ENCODE peak calls at places on chromosomes 16 and 17, in four cellular contexts. One of them, this sample, is unnamed.

GRCh38 chr16:56226187-56226586 is 34.9 kb downstream of the GNAO1 start:
- DNase-seq in IMR-90: no peak
- DNase-seq in mammary epithelial cell: no peak
- DNase-seq in endothelial cell of umbilical vein: no peak
- DNase-seq in this sample: no peak

GRCh38 chr16:57299009-57299718 is 14.7 kb upstream of the PLLP start:
- DNase-seq in IMR-90: no peak
- DNase-seq in mammary epithelial cell: no peak
- DNase-seq in endothelial cell of umbilical vein: no peak
- DNase-seq in this sample: no peak

GRCh38 chr16:49354101-49354500 is 19.5 kb upstream of the C16orf78 start:
- DNase-seq in IMR-90: no peak
- DNase-seq in mammary epithelial cell: no peak
- DNase-seq in endothelial cell of umbilical vein: no peak
- DNase-seq in this sample: no peak

GRCh38 chr17:42403150-42403549 is 14.9 kb upstream of the STAT3 start:
- DNase-seq in IMR-90: no peak
- DNase-seq in mammary epithelial cell: no peak
- DNase-seq in endothelial cell of umbilical vein: no peak
- DNase-seq in this sample: peak

GRCh38 chr16:700684-701584 is 4.7 kb downstream of the FBXL16 start:
- DNase-seq in IMR-90: no peak
- DNase-seq in mammary epithelial cell: no peak
- DNase-seq in endothelial cell of umbilical vein: no peak
- DNase-seq in this sample: peak

GRCh38 chr16:87080571-87081167 is 236.5 kb downstream of the C16orf95 start:
- DNase-seq in IMR-90: no peak
- DNase-seq in mammary epithelial cell: no peak
- DNase-seq in endothelial cell of umbilical vein: no peak
- DNase-seq in this sample: no peak

GRCh38 chr17:46841561-46842379 is 9.6 kb upstream of the WNT9B start:
- DNase-seq in IMR-90: no peak
- DNase-seq in mammary epithelial cell: no peak
- DNase-seq in endothelial cell of umbilical vein: no peak
- DNase-seq in this sample: peak

GRCh38 chr17:33776903-33777302 is 478.2 kb upstream of the CCL2 start:
- DNase-seq in IMR-90: no peak
- DNase-seq in mammary epithelial cell: no peak
- DNase-seq in endothelial cell of umbilical vein: no peak
- DNase-seq in this sample: no peak

GRCh38 chr17:80720624-80721577 is 176.3 kb downstream of the RPTOR start:
- DNase-seq in IMR-90: peak
- DNase-seq in mammary epithelial cell: peak
- DNase-seq in endothelial cell of umbilical vein: no peak
- DNase-seq in this sample: no peak

GRCh38 chr17:48058393-48059124 is 10.4 kb downstream of the NFE2L1 start:
- DNase-seq in IMR-90: no peak
- DNase-seq in mammary epithelial cell: no peak
- DNase-seq in endothelial cell of umbilical vein: no peak
- DNase-seq in this sample: no peak

GRCh38 chr17:57649731-57650484 is 95.2 kb downstream of the CCDC182 start:
- DNase-seq in IMR-90: peak
- DNase-seq in mammary epithelial cell: no peak
- DNase-seq in endothelial cell of umbilical vein: no peak
- DNase-seq in this sample: peak

GRCh38 chr17:801660-802059 is 19.5 kb downstream of the MRM3 start:
- DNase-seq in IMR-90: no peak
- DNase-seq in mammary epithelial cell: no peak
- DNase-seq in endothelial cell of umbilical vein: no peak
- DNase-seq in this sample: no peak

GRCh38 chr17:56536766-56537165 is 56.7 kb upstream of the NOG start:
- DNase-seq in IMR-90: no peak
- DNase-seq in mammary epithelial cell: no peak
- DNase-seq in endothelial cell of umbilical vein: no peak
- DNase-seq in this sample: no peak

GRCh38 chr16:24728891-24729242 is 584 bp upstream of the TNRC6A start:
- DNase-seq in IMR-90: no peak
- DNase-seq in mammary epithelial cell: no peak
- DNase-seq in endothelial cell of umbilical vein: no peak
- DNase-seq in this sample: no peak

GRCh38 chr17:4998666-4999428 is 1.1 kb downstream of the KIF1C start:
- DNase-seq in IMR-90: no peak
- DNase-seq in mammary epithelial cell: no peak
- DNase-seq in endothelial cell of umbilical vein: no peak
- DNase-seq in this sample: peak

GRCh38 chr16:8929086-8929748 is 34.5 kb downstream of the USP7 start:
- DNase-seq in IMR-90: no peak
- DNase-seq in mammary epithelial cell: no peak
- DNase-seq in endothelial cell of umbilical vein: no peak
- DNase-seq in this sample: no peak

GRCh38 chr16:47699090-47699489 is 238.0 kb downstream of the PHKB start:
- DNase-seq in IMR-90: no peak
- DNase-seq in mammary epithelial cell: no peak
- DNase-seq in endothelial cell of umbilical vein: no peak
- DNase-seq in this sample: no peak

GRCh38 chr16:31530405-31530804 is 2.7 kb downstream of the AHSP start:
- DNase-seq in IMR-90: no peak
- DNase-seq in mammary epithelial cell: no peak
- DNase-seq in endothelial cell of umbilical vein: no peak
- DNase-seq in this sample: no peak

GRCh38 chr17:2701996-2702741 is 9.4 kb downstream of the CLUH start:
- DNase-seq in IMR-90: no peak
- DNase-seq in mammary epithelial cell: no peak
- DNase-seq in endothelial cell of umbilical vein: no peak
- DNase-seq in this sample: no peak

GRCh38 chr17:50893183-50893993 is 27.2 kb upstream of the TOB1 start:
- DNase-seq in IMR-90: peak
- DNase-seq in mammary epithelial cell: peak
- DNase-seq in endothelial cell of umbilical vein: no peak
- DNase-seq in this sample: peak

GRCh38 chr16:2692948-2693651 is 10.8 kb downstream of the KCTD5 start:
- DNase-seq in IMR-90: peak
- DNase-seq in mammary epithelial cell: no peak
- DNase-seq in endothelial cell of umbilical vein: no peak
- DNase-seq in this sample: peak

GRCh38 chr16:78667675-78668074 is 568.2 kb downstream of the WWOX start:
- DNase-seq in IMR-90: no peak
- DNase-seq in mammary epithelial cell: no peak
- DNase-seq in endothelial cell of umbilical vein: no peak
- DNase-seq in this sample: no peak

DNA sequence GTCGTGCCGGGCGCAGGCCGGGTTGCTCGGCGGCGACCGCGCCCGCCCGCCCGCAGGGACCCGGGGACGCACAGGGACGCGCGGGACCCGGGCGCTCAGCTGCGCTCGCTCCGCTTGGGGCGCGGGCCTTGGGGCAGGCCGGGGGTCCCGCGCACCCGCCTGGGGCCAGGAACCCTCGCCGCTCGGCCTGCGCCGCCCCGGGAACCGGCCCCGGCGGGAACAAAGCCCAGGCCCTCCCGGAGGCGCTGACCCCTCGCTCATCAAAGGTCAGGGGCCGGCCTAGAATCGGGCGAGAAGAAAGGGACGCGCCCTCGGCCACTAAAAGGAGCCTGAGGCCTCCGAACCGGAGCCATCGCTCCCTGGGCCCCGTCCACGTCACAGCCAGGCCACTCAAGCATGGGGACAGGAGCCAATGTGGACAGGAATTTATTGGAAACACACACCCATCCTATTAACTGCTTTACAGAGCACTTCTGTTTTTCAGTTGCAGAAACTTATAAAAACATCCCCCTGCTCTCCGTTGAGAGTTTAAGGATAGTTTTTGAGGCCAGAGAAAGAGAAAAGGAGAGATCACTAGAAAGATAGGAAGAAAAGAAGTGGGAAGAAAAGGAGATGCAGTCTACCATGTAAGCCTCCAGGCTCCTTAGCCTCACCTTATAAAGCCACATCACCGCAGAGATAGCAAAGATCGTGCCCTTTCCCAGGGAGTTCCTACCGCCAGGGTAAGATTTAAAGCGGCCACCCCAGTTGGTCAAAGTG is 543 bp upstream of the ZFHX3 start:
- DNase-seq in IMR-90: no peak
- DNase-seq in mammary epithelial cell: no peak
- DNase-seq in endothelial cell of umbilical vein: peak
- DNase-seq in this sample: peak
- H2AFZ ChIP-seq in IMR-90: peak
- H2AFZ ChIP-seq in mammary epithelial cell: peak
- H2AFZ ChIP-seq in endothelial cell of umbilical vein: peak
- H2AFZ ChIP-seq in this sample: no peak

GRCh38 chr17:39846205-39846604 is 17.9 kb downstream of the IKZF3 start:
- DNase-seq in IMR-90: no peak
- DNase-seq in mammary epithelial cell: no peak
- DNase-seq in endothelial cell of umbilical vein: no peak
- DNase-seq in this sample: no peak
- H3K9ac ChIP-seq in IMR-90: no peak
- H3K9ac ChIP-seq in mammary epithelial cell: no peak
- H3K9ac ChIP-seq in endothelial cell of umbilical vein: no peak
- H3K9ac ChIP-seq in this sample: no peak

GRCh38 chr17:78706271-78706915 is 75.7 kb downstream of the CYTH1 start:
- DNase-seq in IMR-90: peak
- DNase-seq in mammary epithelial cell: peak
- DNase-seq in endothelial cell of umbilical vein: no peak
- DNase-seq in this sample: no peak
- H3K4me3 ChIP-seq in IMR-90: no peak
- H3K4me3 ChIP-seq in mammary epithelial cell: no peak
- H3K4me3 ChIP-seq in endothelial cell of umbilical vein: no peak
- H3K4me3 ChIP-seq in this sample: no peak

DNA sequence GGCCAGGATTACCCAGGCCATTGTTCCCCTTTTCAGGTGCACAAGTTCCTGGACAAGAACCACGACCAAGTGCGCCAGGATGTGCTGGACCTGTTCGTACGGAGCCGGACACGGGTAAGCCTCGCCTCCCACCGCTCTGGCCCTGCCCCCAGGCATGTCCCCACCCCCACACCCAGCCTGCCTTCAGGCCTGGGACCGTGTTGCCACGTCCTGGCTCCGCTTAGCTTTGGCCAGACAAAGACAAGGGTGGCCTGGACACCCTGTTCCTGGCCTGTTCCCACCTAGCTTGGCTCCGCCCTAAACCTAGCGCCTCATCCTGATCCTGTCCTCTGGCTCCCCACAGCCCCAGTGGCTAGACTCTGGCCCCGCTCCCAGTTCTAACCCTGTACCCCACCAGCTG is 30.9 kb downstream of the MYO15A start:
- DNase-seq in IMR-90: no peak
- DNase-seq in mammary epithelial cell: no peak
- DNase-seq in endothelial cell of umbilical vein: no peak
- DNase-seq in this sample: no peak
- H2AFZ ChIP-seq in IMR-90: peak
- H2AFZ ChIP-seq in mammary epithelial cell: no peak
- H2AFZ ChIP-seq in endothelial cell of umbilical vein: no peak
- H2AFZ ChIP-seq in this sample: no peak

DNA sequence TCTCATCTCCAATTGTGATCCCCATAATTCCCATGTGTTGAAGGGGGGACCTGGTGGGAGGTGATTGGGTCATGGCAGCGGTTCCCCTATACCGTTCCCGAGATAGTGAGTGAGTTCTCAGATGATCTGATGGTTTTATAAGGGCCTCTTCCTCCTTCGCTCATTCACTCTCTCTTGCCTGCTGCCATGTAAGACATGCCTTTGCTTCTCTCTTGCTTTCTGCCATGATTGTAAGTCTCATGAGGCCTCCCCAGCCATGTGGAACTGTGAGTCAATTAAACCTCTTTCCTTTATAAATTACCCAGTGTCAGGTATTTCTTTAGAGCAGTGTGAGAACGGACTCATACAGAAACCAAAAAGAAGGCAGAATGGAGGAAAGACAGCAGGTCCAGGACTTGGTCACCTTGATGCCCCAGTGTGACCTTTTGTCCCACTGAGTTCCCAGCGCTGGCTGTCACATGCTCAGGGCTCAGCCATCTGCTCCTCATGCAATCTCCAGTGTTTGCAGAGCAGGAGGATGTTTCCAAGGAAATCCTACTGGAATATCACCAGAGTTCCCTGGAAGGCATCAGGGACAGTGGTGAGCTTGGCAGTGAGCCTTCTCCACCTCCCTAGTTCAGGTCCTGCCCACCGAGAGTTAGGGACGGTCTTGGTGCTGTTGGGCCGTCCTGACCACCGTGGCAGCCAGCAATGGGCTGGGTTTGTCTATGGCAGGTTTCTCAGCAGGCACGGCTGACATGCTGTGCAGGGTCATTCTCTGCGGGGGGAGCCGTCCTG is 96.7 kb downstream of the SEC14L1 start:
- DNase-seq in IMR-90: no peak
- DNase-seq in mammary epithelial cell: no peak
- DNase-seq in endothelial cell of umbilical vein: no peak
- DNase-seq in this sample: no peak
- H3K9ac ChIP-seq in IMR-90: no peak
- H3K9ac ChIP-seq in mammary epithelial cell: no peak
- H3K9ac ChIP-seq in endothelial cell of umbilical vein: no peak
- H3K9ac ChIP-seq in this sample: no peak

GRCh38 chr16:88116121-88116900 is 165.1 kb downstream of the BANP start:
- DNase-seq in IMR-90: peak
- DNase-seq in mammary epithelial cell: no peak
- DNase-seq in endothelial cell of umbilical vein: no peak
- DNase-seq in this sample: no peak

GRCh38 chr16:88120812-88121211 is 169.6 kb downstream of the BANP start:
- DNase-seq in IMR-90: no peak
- DNase-seq in mammary epithelial cell: no peak
- DNase-seq in endothelial cell of umbilical vein: no peak
- DNase-seq in this sample: no peak

GRCh38 chr16:88119881-88120280 is 168.6 kb downstream of the BANP start:
- DNase-seq in IMR-90: no peak
- DNase-seq in mammary epithelial cell: no peak
- DNase-seq in endothelial cell of umbilical vein: no peak
- DNase-seq in this sample: no peak

GRCh38 chr16:88118376-88118775 is 167.1 kb downstream of the BANP start:
- DNase-seq in IMR-90: no peak
- DNase-seq in mammary epithelial cell: no peak
- DNase-seq in endothelial cell of umbilical vein: no peak
- DNase-seq in this sample: peak

DNA sequence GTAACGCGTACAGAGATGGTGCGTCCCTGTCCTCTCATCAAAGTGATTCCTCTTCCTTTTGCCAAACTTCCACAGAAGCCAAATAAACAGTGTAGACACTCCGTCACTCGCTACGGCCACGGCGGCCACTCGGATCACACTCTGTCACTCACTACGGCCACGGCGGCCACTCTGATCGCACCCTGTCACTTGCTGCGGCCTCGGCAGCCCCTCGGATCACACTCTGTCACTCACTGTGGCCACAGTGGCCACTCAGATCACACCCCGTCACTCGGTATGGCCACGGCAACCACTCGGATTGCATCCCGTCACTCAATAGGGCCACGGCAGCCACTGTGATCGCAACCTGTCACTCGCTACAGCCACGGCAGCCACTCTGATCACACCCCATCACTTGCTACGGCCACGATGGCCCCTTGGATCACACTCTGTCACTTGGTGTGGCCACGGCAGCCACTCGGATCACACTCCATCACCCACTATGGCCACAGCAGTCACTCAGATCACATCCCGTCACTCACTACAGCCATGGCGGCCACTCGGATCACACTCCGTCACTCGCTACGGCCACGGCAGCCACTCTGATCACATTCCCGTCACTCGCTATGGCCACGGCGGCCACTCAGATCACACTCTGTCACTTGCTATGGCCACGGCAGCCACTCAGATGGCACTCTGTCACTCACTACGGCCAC is 170.8 kb downstream of the BANP start:
- DNase-seq in IMR-90: no peak
- DNase-seq in mammary epithelial cell: no peak
- DNase-seq in endothelial cell of umbilical vein: no peak
- DNase-seq in this sample: no peak
- H3K4me3 ChIP-seq in IMR-90: no peak
- H3K4me3 ChIP-seq in mammary epithelial cell: no peak
- H3K4me3 ChIP-seq in endothelial cell of umbilical vein: no peak
- H3K4me3 ChIP-seq in this sample: no peak

This sample was measured in neural progenitor cell.